ENCODE peak calls at places on chromosomes 11 and 22, in ten cellular contexts. C, L, R, S, A, B, Q, F, T and J are unnamed samples.

GRCh38 chr11:95379460-95379859 is 148.5 kb upstream of the SESN3 start:
- DNase-seq in C (no peak), L (no peak), R (no peak), S (no peak), A (no peak), B (no peak), Q (no peak), F (no peak), T (no peak), J (no peak)

GRCh38 chr11:115665345-115665901 is 161.2 kb upstream of the CADM1 start:
- DNase-seq in C (no peak), L (no peak), R (no peak), S (no peak), A (no peak), B (no peak), Q (no peak), F (no peak), T (no peak), J (no peak)

GRCh38 chr11:94504689-94505293 is 7.5 kb upstream of the C11orf97 start:
- DNase-seq in C (peak; percentile 74), L (peak; percentile 69), R (no peak), S (peak; percentile 17), A (no peak), B (no peak), Q (peak; percentile 67), F (peak; percentile 90), T (no peak), J (no peak)

GRCh38 chr11:82494988-82495432 is 238.7 kb downstream of the FAM181B start:
- DNase-seq in C (peak; percentile 75), L (no peak), R (no peak), S (no peak), A (no peak), B (no peak), Q (no peak), F (peak; percentile 46), T (no peak), J (no peak)

GRCh38 chr11:35223429-35223828 is 84.5 kb downstream of the CD44 start:
- DNase-seq in C (peak; percentile 10), L (peak; percentile 64), R (no peak), S (no peak), A (no peak), B (no peak), Q (peak; percentile 67), F (no peak), T (no peak), J (no peak)

GRCh38 chr11:65084598-65085375 is 765 bp downstream of the ZFPL1 start:
- DNase-seq in C (peak; percentile 53), L (no peak), R (no peak), S (no peak), A (no peak), B (no peak), Q (peak; percentile 50), F (no peak), T (no peak), J (no peak)

GRCh38 chr22:42792909-42793847 is 63.9 kb downstream of the ARFGAP3 start:
- DNase-seq in C (no peak), L (no peak), R (no peak), S (no peak), A (peak; percentile 53), B (peak; percentile 63), Q (no peak), F (no peak), T (peak; percentile 62), J (no peak)

GRCh38 chr22:34972498-34972897 is 93.5 kb upstream of the ISX start:
- DNase-seq in C (peak; percentile 50), L (no peak), R (no peak), S (no peak), A (no peak), B (no peak), Q (no peak), F (no peak), T (no peak), J (no peak)

GRCh38 chr11:72775288-72776110 is 18.3 kb downstream of the STARD10 start:
- DNase-seq in C (no peak), L (no peak), R (peak; percentile 23), S (no peak), A (no peak), B (no peak), Q (no peak), F (no peak), T (no peak), J (no peak)

GRCh38 chr11:72773291-72773690 is 20.6 kb downstream of the STARD10 start:
- DNase-seq in C (no peak), L (peak; percentile 86), R (no peak), S (no peak), A (peak; percentile 64), B (peak; percentile 48), Q (peak; percentile 96), F (peak; percentile 44), T (no peak), J (no peak)

GRCh38 chr11:72776117-72776843 is 17.6 kb downstream of the STARD10 start:
- DNase-seq in C (no peak), L (no peak), R (no peak), S (no peak), A (no peak), B (no peak), Q (no peak), F (no peak), T (no peak), J (no peak)

GRCh38 chr11:72773696-72774095 is 20.2 kb downstream of the STARD10 start:
- DNase-seq in C (no peak), L (no peak), R (no peak), S (no peak), A (no peak), B (no peak), Q (no peak), F (no peak), T (no peak), J (no peak)

GRCh38 chr11:72774499-72774898 is 19.3 kb downstream of the STARD10 start:
- DNase-seq in C (no peak), L (no peak), R (peak; percentile 20), S (no peak), A (no peak), B (no peak), Q (no peak), F (no peak), T (no peak), J (no peak)
- H3K4me1 ChIP-seq in C (no peaks in the 10 kb centered on the region), L (peaks cover 14% of the 10 kb centered on the region), R (peaks cover 32% of the 10 kb centered on the region), S (peaks cover 25% of the 10 kb centered on the region), A (peaks cover 47% of the 10 kb centered on the region), B (peaks cover 37% of the 10 kb centered on the region), Q (peaks cover 16% of the 10 kb centered on the region), F (no peaks in the 10 kb centered on the region), T (peaks cover 14% of the 10 kb centered on the region), J (peaks cover 4% of the 10 kb centered on the region)

GRCh38 chr22:49533886-49534285 is 293.8 kb downstream of the BRD1 start:
- DNase-seq in C (no peak), L (no peak), R (no peak), S (no peak), A (no peak), B (no peak), Q (no peak), F (no peak), T (peak; percentile 57), J (no peak)
- H3K27ac ChIP-seq in C (no peak overlapping the region), L (no peak overlapping the region), R (no peak overlapping the region), S (no peak overlapping the region), A (no peak overlapping the region), B (no peak overlapping the region), Q (no peak overlapping the region), F (no peak overlapping the region), T (no peak overlapping the region), J (no peak overlapping the region)

GRCh38 chr11:57373146-57373545 is 7.8 kb downstream of the PRG3 start:
- DNase-seq in C (no peak), L (peak; percentile 33), R (no peak), S (no peak), A (no peak), B (peak; percentile 23), Q (no peak), F (no peak), T (no peak), J (no peak)

GRCh38 chr11:57378166-57378565 is 2.8 kb downstream of the PRG3 start:
- DNase-seq in C (no peak), L (no peak), R (no peak), S (no peak), A (no peak), B (no peak), Q (peak; percentile 48), F (no peak), T (no peak), J (no peak)

GRCh38 chr11:57376095-57376812 is 4.7 kb downstream of the PRG3 start:
- DNase-seq in C (no peak), L (no peak), R (no peak), S (no peak), A (no peak), B (no peak), Q (no peak), F (no peak), T (no peak), J (no peak)

GRCh38 chr11:57377098-57377497 is 3.9 kb downstream of the PRG3 start:
- DNase-seq in C (no peak), L (no peak), R (no peak), S (no peak), A (no peak), B (no peak), Q (peak; percentile 33), F (no peak), T (no peak), J (no peak)

GRCh38 chr11:57375490-57375889 is 5.5 kb downstream of the PRG3 start:
- DNase-seq in C (no peak), L (no peak), R (no peak), S (no peak), A (no peak), B (no peak), Q (no peak), F (no peak), T (no peak), J (no peak)
- H3K4me1 ChIP-seq in C (no peaks in the 10 kb centered on the region), L (no peaks in the 10 kb centered on the region), R (no peaks in the 10 kb centered on the region), S (peaks cover 17% of the 10 kb centered on the region), A (no peaks in the 10 kb centered on the region), B (peaks cover 29% of the 10 kb centered on the region), Q (no peaks in the 10 kb centered on the region), F (no peaks in the 10 kb centered on the region), T (no peaks in the 10 kb centered on the region), J (no peaks in the 10 kb centered on the region)

GRCh38 chr22:45683680-45684079 is 12.0 kb downstream of the ATXN10 start:
- DNase-seq in C (no peak), L (no peak), R (no peak), S (no peak), A (no peak), B (no peak), Q (no peak), F (no peak), T (no peak), J (no peak)
- H3K27ac ChIP-seq in C (no peak overlapping the region), L (no peak overlapping the region), R (no peak overlapping the region), S (peak overlapping the region; percentile 97), A (no peak overlapping the region), B (no peak overlapping the region), Q (no peak overlapping the region), F (peak overlapping the region; percentile 27), T (no peak overlapping the region), J (no peak overlapping the region)